ENCODE peak calls at places on chromosomes 5 and 9, in eight cellular contexts. K is AG09319, J is HT1080, W is B cell, L is left cardiac atrium, A is NCI-H2029, P is HS-27A, Y is NCI-H146. F is an unnamed sample.

GRCh38 chr9:126343271-126343700 is 16.7 kb downstream of the MVB12B start:
- DNase-seq in K (no peak), J (no peak), W (no peak), L (no peak), A (no peak), P (no peak), Y (no peak), F (no peak)

GRCh38 chr9:27117489-27118135 is 8.6 kb downstream of the TEK start:
- DNase-seq in K (no peak), J (peak; percentile 94), W (no peak), L (peak; percentile 89), A (peak; percentile 95), P (no peak), Y (peak; percentile 95), F (no peak)

GRCh38 chr5:140111043-140111858 is 2.7 kb upstream of the PURA start:
- DNase-seq in K (no peak), J (no peak), W (no peak), L (no peak), A (no peak), P (no peak), Y (no peak), F (no peak)

GRCh38 chr9:121942866-121943265 is 150.2 kb downstream of the TTLL11 start:
- DNase-seq in K (no peak), J (no peak), W (no peak), L (no peak), A (no peak), P (no peak), Y (no peak), F (no peak)

GRCh38 chr5:14178671-14179211 is 35.6 kb downstream of the TRIO start:
- DNase-seq in K (no peak), J (peak; percentile 99), W (no peak), L (no peak), A (no peak), P (no peak), Y (no peak), F (peak; percentile 57)

GRCh38 chr5:159337291-159337974 is 7.1 kb upstream of the IL12B start:
- DNase-seq in K (no peak), J (peak; percentile 92), W (peak; percentile 41), L (no peak), A (no peak), P (peak; percentile 60), Y (no peak), F (no peak)

GRCh38 chr5:40224421-40224820 is 455.3 kb upstream of the PTGER4 start:
- DNase-seq in K (no peak), J (peak; percentile 72), W (no peak), L (no peak), A (no peak), P (no peak), Y (no peak), F (no peak)

GRCh38 chr5:54362992-54363630 is 52.7 kb upstream of the ARL15 start:
- DNase-seq in K (no peak), J (peak; percentile 46), W (no peak), L (no peak), A (no peak), P (no peak), Y (no peak), F (no peak)

GRCh38 chr9:32344551-32345182 is 39.8 kb upstream of the ACO1 start:
- DNase-seq in K (no peak), J (peak; percentile 56), W (no peak), L (no peak), A (peak; percentile 20), P (no peak), Y (peak; percentile 20), F (no peak)

GRCh38 chr9:121757286-121757595 is 105.8 kb downstream of the DAB2IP start:
- DNase-seq in K (no peak), J (no peak), W (no peak), L (no peak), A (no peak), P (no peak), Y (no peak), F (no peak)

GRCh38 chr9:135969064-135969683 is 8.0 kb upstream of the UBAC1 start:
- DNase-seq in K (no peak), J (no peak), W (no peak), L (no peak), A (no peak), P (no peak), Y (no peak), F (no peak)

GRCh38 chr9:5364294-5364990 is 24.8 kb upstream of the RLN1 start:
- DNase-seq in K (no peak), J (peak; percentile 3), W (no peak), L (no peak), A (no peak), P (no peak), Y (no peak), F (no peak)

GRCh38 chr5:167970002-167970401 is 321.4 kb upstream of the WWC1 start:
- DNase-seq in K (no peak), J (peak; percentile 44), W (no peak), L (no peak), A (no peak), P (no peak), Y (no peak), F (no peak)

GRCh38 chr9:109799792-109800191 is 19.8 kb downstream of the PALM2AKAP2 start:
- DNase-seq in K (no peak), J (peak; percentile 82), W (no peak), L (no peak), A (no peak), P (no peak), Y (no peak), F (no peak)

GRCh38 chr5:56456002-56456401 is 222.9 kb upstream of the ANKRD55 start:
- DNase-seq in K (no peak), J (peak; percentile 37), W (no peak), L (no peak), A (no peak), P (no peak), Y (no peak), F (no peak)

GRCh38 chr9:123401879-123402513 is 46.0 kb downstream of the CRB2 start:
- DNase-seq in K (peak; percentile 12), J (peak; percentile 32), W (peak; percentile 16), L (no peak), A (no peak), P (no peak), Y (peak; percentile 12), F (no peak)

GRCh38 chr5:43589310-43589709 is 13.7 kb upstream of the NNT start:
- DNase-seq in K (no peak), J (no peak), W (no peak), L (no peak), A (no peak), P (no peak), Y (no peak), F (no peak)

GRCh38 chr9:3992924-3993323 is 306.9 kb downstream of the GLIS3 start:
- DNase-seq in K (peak; percentile 57), J (peak; percentile 27), W (no peak), L (peak; percentile 25), A (no peak), P (no peak), Y (no peak), F (no peak)

GRCh38 chr9:136089697-136090045 is 5.4 kb downstream of the NACC2 start:
- DNase-seq in K (no peak), J (peak; percentile 46), W (no peak), L (no peak), A (no peak), P (no peak), Y (no peak), F (no peak)

GRCh38 chr5:160269017-160269416 is 39.7 kb downstream of the FABP6 start:
- DNase-seq in K (peak; percentile 7), J (no peak), W (no peak), L (peak; percentile 93), A (peak; percentile 67), P (no peak), Y (no peak), F (no peak)

GRCh38 chr9:116020146-116020545 is 133.4 kb upstream of the PAPPA start:
- DNase-seq in K (no peak), J (no peak), W (no peak), L (no peak), A (no peak), P (no peak), Y (no peak), F (no peak)

GRCh38 chr9:34555002-34555348 is 32.2 kb upstream of the ENHO start:
- DNase-seq in K (no peak), J (no peak), W (no peak), L (peak; percentile 23), A (no peak), P (no peak), Y (peak; percentile 47), F (no peak)

GRCh38 chr5:97245371-97245770 is 62.3 kb upstream of the RIOK2 start:
- DNase-seq in K (no peak), J (no peak), W (no peak), L (no peak), A (no peak), P (no peak), Y (peak; percentile 1), F (no peak)

GRCh38 chr9:78606011-78606410 is 309.1 kb downstream of the PSAT1 start:
- DNase-seq in K (no peak), J (no peak), W (no peak), L (no peak), A (no peak), P (no peak), Y (peak; percentile 30), F (no peak)

GRCh38 chr5:11174601-11175000 is 413.6 kb upstream of the DAP start:
- DNase-seq in K (no peak), J (no peak), W (no peak), L (no peak), A (no peak), P (no peak), Y (no peak), F (no peak)

GRCh38 chr5:86864022-86864421 is 246.3 kb downstream of the COX7C start:
- DNase-seq in K (no peak), J (no peak), W (no peak), L (no peak), A (no peak), P (no peak), Y (no peak), F (no peak)

GRCh38 chr5:54909911-54910870 is 75.2 kb downstream of the ESM1 start:
- DNase-seq in K (peak; percentile 32), J (peak; percentile 7), W (no peak), L (no peak), A (no peak), P (no peak), Y (no peak), F (peak; percentile 44)

GRCh38 chr9:132478353-132478752 is 68.3 kb downstream of the CFAP77 start:
- DNase-seq in K (no peak), J (no peak), W (no peak), L (no peak), A (no peak), P (no peak), Y (no peak), F (no peak)